ENCODE peak calls at places on chromosomes 1 and 21, in six cellular contexts. R is IMR-90, P is H1, H is K562, V is HepG2, Z is GM12878. O is an unnamed sample.
A peak's percentile ranks its signal among the peaks of the same experiment; 100 is the strongest.

GRCh38 chr1:45503462-45504360 is 3.6 kb downstream of the MMACHC start:
- DNase-seq in H (no peak), V (no peak), R (no peak), Z (no peak), P (no peak), O (no peak)

GRCh38 chr1:198265073-198265661 is 108.4 kb downstream of the NEK7 start:
- DNase-seq in Z (no peak), R (peak; percentile 51), V (no peak), P (no peak), H (no peak), O (no peak)

GRCh38 chr1:159989581-159989980 is 35.5 kb upstream of the SLAMF9 start:
- DNase-seq in P (peak; percentile 27), R (peak; percentile 5), Z (no peak), H (no peak), V (no peak), O (no peak)

GRCh38 chr21:33880626-33881025 is 35.0 kb downstream of the ATP5PO start:
- DNase-seq in V (no peak), H (no peak), P (no peak), R (no peak), Z (no peak), O (no peak)

GRCh38 chr1:87867631-87868030 is 539.0 kb downstream of the LMO4 start:
- DNase-seq in Z (no peak), P (no peak), R (peak; percentile 7), V (no peak), H (no peak), O (no peak)

GRCh38 chr1:55347786-55348185 is 132.6 kb upstream of the USP24 start:
- DNase-seq in H (no peak), P (no peak), V (no peak), R (peak; percentile 16), Z (no peak), O (no peak)

GRCh38 chr1:204990059-204990664 is 52.9 kb upstream of the CNTN2 start:
- DNase-seq in Z (no peak), V (no peak), R (no peak), H (no peak), P (no peak), O (no peak)

GRCh38 chr1:113540328-113540727 is 150.0 kb downstream of the MAGI3 start:
- DNase-seq in V (peak; percentile 37), P (no peak), Z (no peak), R (no peak), H (no peak), O (no peak)

GRCh38 chr1:219505886-219506285 is 107.0 kb downstream of the ZC3H11B start:
- DNase-seq in Z (no peak), R (no peak), P (no peak), H (no peak), V (no peak), O (no peak)

GRCh38 chr1:109528296-109528695 is 11.4 kb upstream of the GPR61 start:
- DNase-seq in Z (no peak), P (no peak), V (no peak), H (no peak), R (no peak), O (no peak)

GRCh38 chr1:24743404-24744211 is 1.6 kb upstream of the CLIC4 start:
- DNase-seq in Z (no peak), H (no peak), P (no peak), V (no peak), R (peak; percentile 63), O (no peak)

GRCh38 chr21:36700961-36701911 is 2.3 kb downstream of the SIM2 start:
- DNase-seq in Z (no peak), P (peak; percentile 77), R (no peak), H (no peak), V (no peak), O (no peak)

GRCh38 chr1:172897738-172898137 is 153.0 kb downstream of the TNFSF18 start:
- DNase-seq in H (no peak), Z (no peak), R (peak; percentile 55), V (no peak), P (no peak), O (no peak)

GRCh38 chr1:221696045-221696444 is 45.8 kb downstream of the DUSP10 start:
- DNase-seq in H (no peak), R (peak; percentile 58), V (no peak), P (no peak), Z (no peak), O (no peak)
- TF ChIP-seq CEBPB in H (no peak), R (no peak), V (no peak), P (no peak), Z (no peak), O (no peak)

GRCh38 chr1:63319069-63320023 is 3.0 kb upstream of the FOXD3 start:
- DNase-seq in V (no peak), P (peak; percentile 77), H (no peak), Z (no peak), R (no peak), O (no peak)
- H3K27me3 ChIP-seq in V (peaks cover 50% of the 10 kb centered on the region), P (peaks cover 47% of the 10 kb centered on the region), H (no peaks in the 10 kb centered on the region), Z (peaks cover 9% of the 10 kb centered on the region), R (peaks cover 89% of the 10 kb centered on the region), O (no peaks in the 10 kb centered on the region)

DNA sequence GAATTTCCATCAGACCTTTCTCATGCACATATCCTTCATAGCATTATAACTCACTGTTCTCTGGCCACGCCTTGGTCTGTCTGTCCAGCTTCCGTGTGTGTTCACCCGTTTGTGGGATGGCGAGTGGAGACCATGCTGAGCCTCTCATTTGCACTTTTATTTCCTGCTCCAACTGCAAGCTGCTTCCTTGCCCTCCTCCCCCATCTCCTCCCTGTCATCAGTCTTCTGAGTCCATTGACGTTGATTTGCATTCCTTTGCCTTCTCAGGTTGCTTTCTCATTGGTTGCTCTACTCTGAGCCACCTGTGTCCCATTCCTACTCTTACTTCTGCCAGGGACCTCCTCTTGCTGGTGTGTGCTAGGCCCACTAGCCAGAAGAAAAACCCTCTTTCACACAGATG is 146.4 kb downstream of the NOS1AP start:
- DNase-seq in V (no peak), Z (no peak), P (no peak), R (no peak), H (no peak), O (no peak)
- TF ChIP-seq CEBPB in V (no peak), Z (no peak), P (no peak), R (no peak), H (no peak), O (no peak)

DNA sequence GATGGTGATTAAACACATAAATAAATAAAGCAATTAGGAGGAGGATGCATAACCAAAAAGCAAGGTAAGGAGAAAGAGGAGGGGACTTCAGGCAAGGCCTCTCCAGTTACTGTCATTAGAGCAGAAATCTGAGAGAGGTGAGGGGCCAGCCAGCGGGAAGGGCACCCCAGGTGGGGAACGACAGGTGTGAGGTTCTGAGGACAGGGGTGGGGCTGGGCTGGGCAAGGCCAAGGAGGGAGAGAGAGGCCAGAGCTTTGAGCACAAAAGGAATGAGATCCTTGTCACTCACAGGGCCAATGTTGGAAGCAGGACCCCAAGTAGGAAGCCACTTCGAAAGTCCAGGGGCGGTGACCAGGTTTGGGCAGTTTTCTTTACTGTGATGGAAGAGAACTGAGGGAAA is 182.2 kb upstream of the RAB4A start:
- DNase-seq in H (no peak), V (no peak), Z (no peak), R (no peak), P (no peak), O (no peak)
- H3K27me3 ChIP-seq in H (no peaks in the 10 kb centered on the region), V (no peaks in the 10 kb centered on the region), Z (no peaks in the 10 kb centered on the region), R (peaks cover 20% of the 10 kb centered on the region), P (no peaks in the 10 kb centered on the region), O (no peaks in the 10 kb centered on the region)

GRCh38 chr1:183922197-183922596 is 115.3 kb downstream of the COLGALT2 start:
- DNase-seq in Z (no peak), P (no peak), R (no peak), H (peak; percentile 59), V (no peak), O (no peak)
- TF ChIP-seq CEBPB in Z (no peak), P (no peak), R (no peak), H (no peak), V (no peak), O (no peak)

DNA sequence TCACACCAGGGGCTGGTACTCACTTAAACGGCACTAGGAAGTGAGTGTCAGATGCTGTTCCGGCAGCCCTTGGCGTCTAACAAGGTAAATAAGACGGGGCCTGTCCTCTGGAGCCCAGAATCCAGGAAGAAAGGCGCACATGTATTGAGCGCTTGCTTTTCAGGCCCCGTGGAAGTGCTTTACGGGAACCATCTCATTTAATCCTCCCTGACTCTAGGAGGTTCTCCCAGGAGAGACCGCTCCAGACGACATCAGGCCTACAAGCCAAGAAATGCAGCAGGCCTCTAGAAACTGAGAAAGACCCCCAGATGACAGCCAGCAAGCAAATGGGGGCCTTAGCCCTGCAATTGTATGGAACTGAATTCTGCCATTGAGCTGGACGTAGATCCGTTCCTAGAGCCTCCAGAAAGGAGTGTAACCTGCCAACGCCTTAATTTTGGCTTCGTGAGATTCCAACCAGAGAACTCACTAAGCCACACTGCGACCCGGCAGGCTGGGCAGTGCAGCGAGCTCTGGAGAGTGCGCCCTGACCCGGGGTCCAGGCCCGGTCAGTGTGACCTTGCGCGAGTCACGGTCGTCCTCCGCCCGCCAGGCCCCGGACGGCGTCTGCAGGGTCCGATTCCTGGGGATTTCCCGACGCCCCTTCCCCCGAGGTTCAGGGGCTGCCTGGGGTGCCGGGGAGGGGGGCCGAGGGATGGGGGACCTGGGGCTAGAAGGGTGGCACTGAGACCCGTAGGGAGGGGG is 532 bp upstream of the MANEAL start:
- DNase-seq in R (no peak), V (no peak), P (peak; percentile 51), Z (no peak), H (no peak), O (no peak)
- H3K27me3 ChIP-seq in R (peaks cover 19% of the 10 kb centered on the region), V (peaks cover 14% of the 10 kb centered on the region), P (peaks cover 34% of the 10 kb centered on the region), Z (peaks cover 1% of the 10 kb centered on the region), H (peaks cover 22% of the 10 kb centered on the region), O (no peaks in the 10 kb centered on the region)

DNA sequence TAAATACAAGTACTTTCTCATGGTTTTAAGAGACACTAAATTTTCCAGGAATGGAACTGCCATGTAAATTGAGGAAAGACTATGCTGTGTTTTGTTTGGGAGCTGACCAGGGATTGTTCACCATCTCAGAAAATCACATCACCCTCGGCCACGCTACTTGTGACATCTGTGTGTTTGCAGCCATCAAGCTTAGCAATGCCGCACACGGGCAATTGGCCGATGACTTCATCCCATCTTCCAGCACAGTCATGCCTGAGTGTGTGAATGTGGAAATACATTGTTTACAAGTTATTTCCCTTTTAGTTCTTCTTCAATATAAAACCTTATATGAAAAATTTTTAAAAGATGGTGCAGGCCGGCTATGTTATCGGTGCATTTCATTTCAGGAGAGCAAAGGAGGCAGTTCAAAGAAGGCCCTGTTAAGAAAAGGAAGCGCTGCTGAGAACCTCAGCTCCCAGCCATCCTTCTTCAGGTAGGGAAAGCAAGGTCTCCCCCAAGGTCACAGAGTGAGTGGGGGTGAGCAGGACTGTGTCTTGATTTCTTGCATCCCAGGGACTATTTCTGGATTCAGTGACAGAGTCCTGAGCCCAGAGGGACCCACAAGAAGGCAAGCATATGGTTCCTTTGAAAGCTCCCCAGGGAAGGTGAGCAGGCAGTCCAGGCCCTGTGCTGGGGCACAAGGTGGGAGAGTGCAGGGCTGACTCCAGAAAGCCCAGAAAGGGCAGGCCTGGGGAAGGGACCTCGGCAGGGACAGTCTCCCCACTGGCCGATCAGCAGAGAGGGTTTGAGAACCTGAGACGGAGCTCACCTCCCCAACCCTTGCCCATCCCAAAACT is 121.4 kb downstream of the GLIS1 start:
- DNase-seq in P (no peak), V (no peak), Z (no peak), R (peak; percentile 94), H (no peak), O (no peak)
- TF ChIP-seq CEBPB in P (no peak), V (no peak), Z (no peak), R (peak; percentile 82), H (no peak), O (no peak)

GRCh38 chr1:57421366-57421765 is 2.5 kb downstream of the DAB1 start:
- DNase-seq in V (no peak), H (no peak), P (no peak), Z (no peak), R (no peak), O (no peak)
- H3K27me3 ChIP-seq in V (peaks cover 51% of the 10 kb centered on the region), H (no peaks in the 10 kb centered on the region), P (peaks cover 11% of the 10 kb centered on the region), Z (peaks cover 6% of the 10 kb centered on the region), R (peaks cover 2% of the 10 kb centered on the region), O (no peaks in the 10 kb centered on the region)

O was measured in HCT116.